ENCODE peak calls at places on chromosome 10, in six cellular contexts. G is lower lobe of right lung, B is pancreas, A is upper lobe of right lung, F is tibial artery, D is mucosa of descending colon. X is an unnamed sample. For H3K36me3 and H3K4me1, the result is how much of the 10 kb centered on the place peaks cover.

GRCh38 chr10:58158806-58159205 is 108.9 kb downstream of the IPMK start:
- DNase-seq in G (no peak), B (no peak), A (no peak), F (no peak), D (no peak), X (peak)

GRCh38 chr10:93030409-93030808 is 30.2 kb upstream of the CYP26C1 start:
- DNase-seq in G (no peak), B (no peak), A (no peak), F (no peak), D (no peak), X (no peak)

GRCh38 chr10:58775960-58776574 is 263.4 kb downstream of the BICC1 start:
- DNase-seq in G (no peak), B (no peak), A (no peak), F (no peak), D (no peak), X (peak)

GRCh38 chr10:93579089-93579488 is 12.6 kb downstream of the FFAR4 start:
- DNase-seq in G (no peak), B (no peak), A (no peak), F (no peak), D (no peak), X (no peak)

GRCh38 chr10:124088944-124089343 is 4.5 kb downstream of the CHST15 start:
- DNase-seq in G (no peak), B (no peak), A (no peak), F (no peak), D (no peak), X (no peak)

GRCh38 chr10:33193057-33193866 is 141.2 kb downstream of the NRP1 start:
- DNase-seq in G (peak), B (peak), A (peak), F (peak), D (peak), X (peak)

GRCh38 chr10:3848005-3848767 is 63.2 kb upstream of the KLF6 start:
- DNase-seq in G (no peak), B (no peak), A (no peak), F (no peak), D (no peak), X (no peak)

GRCh38 chr10:66180651-66181318 is 745.1 kb upstream of the LRRTM3 start:
- DNase-seq in G (no peak), B (no peak), A (no peak), F (no peak), D (no peak), X (peak)

GRCh38 chr10:70358446-70358845 is 24.0 kb downstream of the LRRC20 start:
- DNase-seq in G (no peak), B (no peak), A (no peak), F (no peak), D (no peak), X (no peak)

GRCh38 chr10:65348637-65349036 is 1577.2 kb upstream of the LRRTM3 start:
- DNase-seq in G (no peak), B (no peak), A (no peak), F (no peak), D (no peak), X (no peak)

GRCh38 chr10:562142-562541 is 127.3 kb downstream of the DIP2C start:
- DNase-seq in G (no peak), B (no peak), A (no peak), F (no peak), D (no peak), X (no peak)

GRCh38 chr10:79137404-79137803 is 68.6 kb downstream of the ZMIZ1 start:
- DNase-seq in G (no peak), B (no peak), A (no peak), F (no peak), D (no peak), X (no peak)

GRCh38 chr10:79137826-79138225 is 69.1 kb downstream of the ZMIZ1 start:
- DNase-seq in G (no peak), B (no peak), A (no peak), F (no peak), D (peak), X (no peak)

GRCh38 chr10:79135790-79136189 is 67.0 kb downstream of the ZMIZ1 start:
- DNase-seq in G (no peak), B (no peak), A (no peak), F (no peak), D (no peak), X (no peak)

GRCh38 chr10:79138449-79139123 is 69.8 kb downstream of the ZMIZ1 start:
- DNase-seq in G (no peak), B (no peak), A (no peak), F (no peak), D (no peak), X (no peak)

DNA sequence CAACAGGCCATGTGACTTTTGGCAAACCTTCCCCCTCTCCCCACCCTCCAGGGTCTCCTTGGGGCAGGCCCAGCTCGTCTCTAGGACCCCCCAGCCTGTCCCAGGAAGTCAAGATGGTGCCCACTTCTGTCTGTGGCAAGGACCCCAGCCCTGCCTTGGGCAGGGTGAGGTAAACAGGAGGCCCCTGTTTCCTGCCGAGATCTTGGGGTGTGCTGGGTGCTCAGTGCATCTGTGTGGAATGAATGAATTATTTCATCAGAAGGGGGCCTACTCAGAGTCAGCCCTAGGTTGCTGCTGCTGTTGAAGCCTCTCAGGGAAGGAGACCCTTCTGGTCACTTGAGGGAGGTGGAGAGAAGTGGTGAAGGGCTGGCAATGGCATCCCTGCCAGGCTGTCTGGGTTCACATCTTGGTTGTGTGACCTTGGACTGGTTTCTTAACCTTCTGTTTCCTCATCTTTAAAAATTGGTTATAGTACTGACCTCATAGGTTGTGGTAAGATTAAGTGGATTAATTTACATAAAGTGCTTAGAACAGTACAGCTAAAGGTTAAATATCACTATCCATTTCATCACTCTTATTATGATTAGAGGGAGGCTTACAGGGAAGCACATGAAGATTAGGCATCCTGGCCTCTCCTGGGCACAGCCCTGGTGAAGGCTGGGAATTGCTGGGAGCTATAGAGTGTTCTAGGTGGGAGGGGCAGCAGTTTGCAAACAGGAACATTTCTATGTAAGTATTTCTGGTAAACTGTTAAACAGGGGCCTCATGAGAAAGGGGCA is 67.7 kb downstream of the ZMIZ1 start:
- DNase-seq in G (no peak), B (no peak), A (no peak), F (no peak), D (no peak), X (no peak)
- H3K36me3 ChIP-seq in G (under half), B (under half), A (under half), F (under half), D (under half), X (under half)

DNA sequence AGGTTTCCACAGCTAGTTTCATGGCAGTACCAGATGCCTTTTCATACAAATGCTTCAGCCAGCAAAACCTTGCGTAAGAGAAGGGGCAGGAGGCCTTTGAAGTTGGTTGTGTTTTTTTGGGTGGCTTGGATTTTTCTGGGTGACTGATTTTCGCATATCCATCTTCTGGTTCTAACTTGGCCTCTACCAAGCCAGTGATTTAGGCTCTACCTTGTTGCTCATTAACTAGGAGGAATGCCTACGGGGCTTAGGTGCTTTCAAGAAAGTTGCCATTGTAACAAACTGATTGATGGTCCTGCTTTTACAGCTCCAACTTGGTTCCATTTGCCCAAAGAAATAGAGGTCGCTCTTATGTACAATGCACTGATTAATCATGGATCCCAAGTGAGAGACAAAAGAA is 91.9 kb upstream of the FGFR2 start:
- DNase-seq in G (no peak), B (no peak), A (no peak), F (no peak), D (no peak), X (no peak)
- H3K4me1 ChIP-seq in G (under half), B (under half), A (under half), F (under half), D (under half), X (under half)

GRCh38 chr10:117226813-117227451 is 14.0 kb upstream of the SLC18A2 start:
- DNase-seq in G (peak), B (peak), A (no peak), F (no peak), D (no peak), X (peak)
- TF ChIP-seq CTCF in G (peak), B (peak), A (peak), F (no peak), D (no peak), X (peak)

GRCh38 chr10:103226011-103226410 is 19.7 kb upstream of the RPEL1 start:
- DNase-seq in G (no peak), B (no peak), A (no peak), F (no peak), D (no peak), X (no peak)

GRCh38 chr10:103235775-103236174 is 9.9 kb upstream of the RPEL1 start:
- DNase-seq in G (no peak), B (no peak), A (no peak), F (no peak), D (no peak), X (no peak)

GRCh38 chr10:103232772-103233488 is 12.8 kb upstream of the RPEL1 start:
- DNase-seq in G (no peak), B (no peak), A (no peak), F (no peak), D (no peak), X (no peak)

GRCh38 chr10:103227416-103227815 is 18.3 kb upstream of the RPEL1 start:
- DNase-seq in G (no peak), B (no peak), A (no peak), F (no peak), D (no peak), X (no peak)

DNA sequence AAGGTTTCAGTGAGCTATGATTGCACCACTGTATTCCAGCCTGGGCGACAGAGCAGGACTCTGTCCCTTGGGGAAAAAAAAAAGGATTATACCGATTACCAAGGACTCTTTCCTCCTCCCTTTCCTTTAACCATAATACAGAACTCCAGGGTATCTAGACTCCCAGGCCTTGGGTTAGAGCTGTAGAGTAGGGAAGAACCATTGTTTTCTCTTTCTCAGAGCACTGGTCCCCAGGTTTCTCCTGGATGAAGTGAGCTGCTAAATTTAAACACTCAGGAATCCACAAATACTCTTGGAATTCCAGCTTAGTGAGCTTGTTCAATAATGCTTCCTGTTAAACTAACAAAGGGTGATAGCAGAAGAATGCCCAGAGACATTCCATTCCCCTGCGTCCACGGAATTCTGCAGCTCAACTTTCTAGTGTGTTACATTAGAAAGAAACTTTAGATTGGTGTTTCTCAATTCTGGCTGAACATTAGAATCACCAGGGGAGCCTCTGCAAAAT is 14.6 kb upstream of the RPEL1 start:
- DNase-seq in G (no peak), B (no peak), A (no peak), F (no peak), D (no peak), X (no peak)
- H3K36me3 ChIP-seq in G (under half), B (under half), A (under half), F (under half), D (under half), X (under half)

GRCh38 chr10:44965104-44965503 is 5.5 kb downstream of the RASSF4 start:
- DNase-seq in G (no peak), B (no peak), A (no peak), F (no peak), D (no peak), X (no peak)

GRCh38 chr10:44961931-44962750 is 2.5 kb downstream of the RASSF4 start:
- DNase-seq in G (no peak), B (peak), A (no peak), F (peak), D (no peak), X (no peak)

GRCh38 chr10:44965651-44966097 is 6.1 kb downstream of the RASSF4 start:
- DNase-seq in G (no peak), B (peak), A (no peak), F (peak), D (no peak), X (no peak)

GRCh38 chr10:44962870-44963738 is 3.5 kb downstream of the RASSF4 start:
- DNase-seq in G (no peak), B (peak), A (no peak), F (peak), D (no peak), X (no peak)

DNA sequence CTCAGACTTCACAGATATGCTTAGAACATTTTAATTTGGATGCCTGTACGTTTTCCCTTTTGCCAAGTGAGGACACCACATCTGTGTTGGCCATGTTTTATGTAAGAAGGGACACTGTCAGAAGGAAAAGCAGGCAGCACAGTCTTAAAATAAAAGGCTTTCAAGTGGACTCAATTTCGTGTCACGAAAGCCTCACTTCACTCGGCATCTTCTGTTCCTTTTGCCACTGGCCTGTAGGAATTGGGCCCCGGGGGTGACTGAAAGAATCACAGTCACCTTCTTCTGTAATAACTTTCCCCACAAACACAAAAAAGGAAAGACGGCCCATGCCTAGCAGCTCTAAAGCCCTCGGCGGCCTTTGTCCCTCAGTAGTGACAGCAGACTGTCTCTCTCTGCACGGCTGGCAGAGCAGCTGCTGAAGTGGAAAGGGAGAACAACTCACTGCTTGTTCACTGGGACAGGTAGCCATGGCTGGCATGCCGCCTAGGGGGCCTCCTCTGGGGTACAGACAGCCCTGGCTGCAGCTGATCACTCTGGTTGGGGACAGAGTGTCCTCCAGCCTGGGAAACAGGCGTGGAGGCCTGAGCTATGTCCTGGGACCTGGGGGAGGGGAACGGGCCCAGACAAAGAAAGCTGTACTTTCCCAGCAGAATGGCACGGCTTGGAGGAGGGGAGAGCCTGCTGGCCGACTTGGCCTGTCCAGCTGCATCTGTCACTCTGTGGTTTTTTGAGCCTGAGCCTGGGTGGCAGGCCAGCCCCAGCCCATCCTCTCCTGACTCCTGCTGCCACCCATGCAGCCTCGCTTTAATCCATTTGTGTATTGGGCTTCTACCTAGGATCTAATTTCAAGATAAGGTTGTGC is 4.4 kb downstream of the RASSF4 start:
- DNase-seq in G (peak), B (peak), A (peak), F (peak), D (no peak), X (peak)
- H3K4me1 ChIP-seq in G (half or more), B (under half), A (half or more), F (half or more), D (under half), X (under half)

DNA sequence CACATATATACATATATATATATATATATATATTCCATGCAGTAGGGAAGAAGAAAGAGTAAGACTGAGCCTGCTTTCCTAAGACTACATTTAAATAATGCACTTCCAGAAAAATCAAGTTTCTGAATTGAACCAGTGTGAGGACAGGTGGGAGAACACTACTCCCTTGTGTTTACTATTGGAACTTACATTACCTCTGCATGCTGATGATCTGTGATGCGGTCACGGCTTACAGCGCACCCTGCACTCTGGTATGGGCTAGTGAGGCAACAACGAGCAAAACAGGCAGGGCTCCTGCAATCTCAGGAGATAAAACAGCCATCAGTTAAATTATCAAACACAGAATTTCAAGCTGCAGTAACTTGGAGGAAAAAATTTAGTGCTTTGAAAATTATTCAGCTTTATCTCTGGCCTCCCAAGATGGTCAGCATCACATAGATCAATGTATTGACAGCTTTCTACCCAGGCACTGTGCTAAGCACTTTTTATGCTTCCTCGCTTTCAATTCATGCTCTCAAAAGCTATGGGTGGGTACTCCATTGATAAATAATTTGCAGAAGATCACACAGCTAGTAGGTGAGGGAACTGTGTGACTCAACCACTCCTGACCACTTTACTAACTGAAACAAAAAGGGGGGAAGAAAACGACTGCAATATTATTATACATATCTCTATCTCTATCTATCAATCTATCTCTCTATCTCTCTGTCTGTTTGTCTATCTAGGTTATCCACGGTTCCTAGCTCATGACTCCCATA is 20.5 kb upstream of the SLC16A12 start:
- DNase-seq in G (no peak), B (no peak), A (no peak), F (no peak), D (no peak), X (no peak)
- TF ChIP-seq CTCF in G (no peak), B (no peak), A (no peak), F (no peak), D (no peak), X (peak)

DNA sequence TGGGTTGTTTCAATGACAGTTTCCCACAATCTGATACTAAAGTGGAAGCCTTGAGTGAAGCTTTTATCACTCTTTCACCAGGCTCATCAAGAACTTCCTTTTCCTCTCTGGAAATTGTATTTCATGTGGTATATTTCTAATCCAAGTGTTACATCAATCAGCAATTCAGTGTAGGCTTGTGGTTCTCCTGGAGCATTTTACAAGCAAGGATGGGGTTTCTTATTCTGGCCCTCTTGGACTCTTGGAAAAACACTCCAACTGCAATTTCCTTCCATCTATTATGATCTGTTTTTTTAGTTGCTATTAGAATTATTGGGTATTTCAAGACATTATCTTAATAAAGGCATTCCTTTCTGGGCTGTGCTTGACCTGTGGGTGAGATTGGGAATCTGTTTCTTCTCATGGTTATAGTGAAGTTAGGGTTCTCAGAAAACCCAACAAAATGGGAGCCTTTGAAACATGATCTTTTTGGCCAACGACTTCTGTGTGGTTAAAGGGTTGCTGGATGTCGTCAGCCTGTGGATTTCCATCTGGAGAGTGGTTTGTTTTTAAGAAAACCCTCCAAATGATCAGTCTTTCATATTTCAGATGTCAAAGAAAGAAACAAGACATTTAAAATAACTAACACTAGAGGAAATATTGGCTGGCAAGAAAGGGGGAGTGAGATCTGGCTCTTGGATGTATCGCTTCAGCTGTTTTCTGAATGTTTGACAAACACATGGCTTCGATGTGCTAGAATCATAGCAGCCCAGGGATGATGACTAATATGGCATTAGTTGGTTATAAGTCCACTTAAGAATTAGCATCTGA is 540.2 kb downstream of the LRMDA start:
- DNase-seq in G (no peak), B (peak), A (no peak), F (no peak), D (no peak), X (no peak)
- H3K36me3 ChIP-seq in G (under half), B (under half), A (under half), F (under half), D (under half), X (under half)

GRCh38 chr10:80471009-80471408 is 16.9 kb downstream of the TSPAN14 start:
- DNase-seq in G (no peak), B (no peak), A (no peak), F (no peak), D (no peak), X (no peak)
- H3K4me1 ChIP-seq in G (half or more), B (under half), A (half or more), F (under half), D (half or more), X (under half)